ENCODE peak calls at places on chromosomes 1 and 21, in four cellular contexts. J is D341Med; A is CD4-positive, CD25-positive, alpha-beta regulatory T cell; U is CD4-positive, alpha-beta T cell. M is an unnamed sample.

GRCh38 chr1:225834417-225835329 is 24.7 kb downstream of the EPHX1 start:
- DNase-seq in J (peak; percentile 69), A (no peak), U (no peak), M (peak; percentile 18)

GRCh38 chr1:241423541-241424479 is 66.8 kb upstream of the RGS7 start:
- DNase-seq in J (peak; percentile 80), A (peak; percentile 25), U (no peak), M (peak; percentile 41)

GRCh38 chr1:41440321-41441090 is 44.0 kb downstream of the EDN2 start:
- DNase-seq in J (no peak), A (no peak), U (no peak), M (no peak)

GRCh38 chr1:155083865-155084721 is 5.5 kb downstream of the EFNA3 start:
- DNase-seq in J (peak; percentile 46), A (peak; percentile 59), U (no peak), M (no peak)

GRCh38 chr1:244246334-244246733 is 195.3 kb downstream of the ZBTB18 start:
- DNase-seq in J (no peak), A (no peak), U (no peak), M (no peak)

GRCh38 chr1:6795661-6796060 is 10.4 kb downstream of the CAMTA1 start:
- DNase-seq in J (no peak), A (no peak), U (no peak), M (no peak)

GRCh38 chr1:24252185-24252584 is 65.1 kb upstream of the IFNLR1 start:
- DNase-seq in J (no peak), A (no peak), U (no peak), M (no peak)

GRCh38 chr1:160767417-160768294 is 28.3 kb upstream of the LY9 start:
- DNase-seq in J (no peak), A (peak; percentile 52), U (no peak), M (no peak)

GRCh38 chr1:55131218-55131617 is 83.9 kb downstream of the USP24 start:
- DNase-seq in J (no peak), A (no peak), U (no peak), M (no peak)

GRCh38 chr1:53237638-53238037 is 680 bp downstream of the MAGOH start:
- DNase-seq in J (no peak), A (no peak), U (no peak), M (no peak)

GRCh38 chr1:1140673-1141072 is 24.8 kb upstream of the C1orf159 start:
- DNase-seq in J (no peak), A (no peak), U (no peak), M (no peak)

GRCh38 chr1:40689737-40690136 is 1.8 kb upstream of the NFYC start:
- DNase-seq in J (no peak), A (no peak), U (no peak), M (no peak)

GRCh38 chr1:230909974-230910754 is 41.8 kb upstream of the C1orf198 start:
- DNase-seq in J (no peak), A (no peak), U (no peak), M (no peak)

GRCh38 chr1:65020774-65021173 is 54.4 kb upstream of the JAK1 start:
- DNase-seq in J (no peak), A (no peak), U (no peak), M (no peak)

GRCh38 chr21:22120616-22121266 is 1122.5 kb downstream of the NCAM2 start:
- DNase-seq in J (no peak), A (no peak), U (no peak), M (no peak)

M was measured in NCI-H510A.